ENCODE peak calls at places on chromosomes 11 and 22, in ten cellular contexts. B is GM03348; C is HFFc6; L is WTC11; Y is iPS DF 6.9; W is osteocyte; R is mucosa of gallbladder; X is stimulated activated CD8-positive, alpha-beta memory T cell treated with anti-CD3 and anti-CD28 coated beads, Interleukin-15, amount 100 ng/mL, for 1 hour; U is NCI-H2171 treated with DMSO at 0.1 percent for 48 hours; V is amygdala. F is an unnamed sample.

GRCh38 chr22:40769761-40770160 is 49.4 kb downstream of the SLC25A17 start:
- DNase-seq in L (no peak), R (no peak), W (no peak), X (no peak), B (no peak), U (no peak), Y (no peak), V (no peak), C (no peak), F (no peak)

GRCh38 chr11:122933434-122933833 is 48.2 kb downstream of the BSX start:
- DNase-seq in R (no peak), Y (no peak), X (no peak), W (no peak), B (peak), L (no peak), C (no peak), V (no peak), U (no peak), F (no peak)

GRCh38 chr11:27201454-27202302 is 161.1 kb downstream of the BBOX1 start:
- DNase-seq in V (no peak), C (peak), X (no peak), Y (no peak), W (no peak), L (no peak), U (peak), B (peak), R (peak), F (peak)

GRCh38 chr11:66846671-66847091 is 3.4 kb downstream of the RCE1 start:
- DNase-seq in C (no peak), L (no peak), V (no peak), W (no peak), U (no peak), R (no peak), X (no peak), Y (no peak), B (no peak), F (no peak)

GRCh38 chr22:39296535-39296934 is 22.9 kb downstream of the RPL3 start:
- DNase-seq in R (no peak), B (no peak), Y (no peak), C (no peak), L (no peak), X (no peak), U (no peak), W (no peak), V (no peak), F (no peak)

GRCh38 chr11:28743101-28743550 is 634.9 kb downstream of the METTL15 start:
- DNase-seq in X (no peak), B (no peak), W (no peak), V (no peak), U (no peak), L (no peak), R (no peak), Y (no peak), C (peak), F (peak)

GRCh38 chr11:132093861-132094260 is 723.4 kb downstream of the NTM start:
- DNase-seq in Y (no peak), X (no peak), L (no peak), R (no peak), W (no peak), U (no peak), C (no peak), V (no peak), B (no peak), F (no peak)

GRCh38 chr22:40979871-40980270 is 28.7 kb downstream of the RBX1 start:
- DNase-seq in L (no peak), X (no peak), R (no peak), C (no peak), Y (no peak), W (no peak), B (no peak), U (no peak), V (no peak), F (no peak)

GRCh38 chr11:60951611-60951908 is 416 bp downstream of the SLC15A3 start:
- DNase-seq in U (no peak), X (no peak), V (no peak), W (no peak), Y (no peak), L (no peak), C (no peak), B (peak), R (no peak), F (peak)

GRCh38 chr11:86140334-86140733 is 71.5 kb upstream of the PICALM start:
- DNase-seq in B (no peak), R (no peak), W (no peak), Y (no peak), C (no peak), V (no peak), L (no peak), U (no peak), X (no peak), F (no peak)

GRCh38 chr11:118915396-118915795 is 10.3 kb downstream of the BCL9L start:
- DNase-seq in Y (no peak), L (no peak), U (no peak), C (no peak), W (no peak), R (no peak), V (no peak), B (no peak), X (no peak), F (no peak)

GRCh38 chr11:117696489-117696888 is 100.5 kb downstream of the DSCAML1 start:
- DNase-seq in X (no peak), L (no peak), Y (no peak), C (no peak), V (no peak), B (no peak), W (no peak), U (no peak), R (no peak), F (no peak)

GRCh38 chr11:13970986-13971385 is 8.5 kb downstream of the SPON1 start:
- DNase-seq in W (no peak), L (peak), V (no peak), X (no peak), C (peak), R (peak), B (peak), Y (no peak), U (peak), F (peak)

GRCh38 chr11:101470881-101471535 is 112.8 kb downstream of the TRPC6 start:
- DNase-seq in B (peak), L (no peak), U (no peak), W (no peak), X (no peak), V (no peak), C (no peak), Y (no peak), R (peak), F (peak)

GRCh38 chr11:13384837-13385417 is 78.1 kb downstream of the BTBD10 start:
- DNase-seq in X (no peak), B (peak), R (no peak), V (no peak), W (no peak), Y (peak), U (peak), L (peak), C (peak), F (peak)

GRCh38 chr22:22817468-22818201 is 70.0 kb upstream of the IGLL5 start:
- DNase-seq in B (no peak), C (no peak), L (no peak), X (no peak), Y (no peak), V (no peak), W (peak), U (peak), R (peak), F (no peak)

GRCh38 chr11:88469828-88470227 is 132.3 kb upstream of the CTSC start:
- DNase-seq in B (no peak), X (no peak), C (no peak), R (no peak), V (no peak), Y (no peak), L (no peak), W (no peak), U (no peak), F (no peak)

GRCh38 chr11:108498816-108499408 is 728 bp upstream of the POGLUT3 start:
- DNase-seq in C (no peak), W (no peak), L (peak), Y (no peak), V (no peak), B (no peak), R (no peak), X (no peak), U (no peak), F (no peak)

GRCh38 chr11:882593-882992 is 28.0 kb downstream of the CHID1 start:
- DNase-seq in Y (no peak), X (no peak), W (no peak), B (no peak), R (no peak), U (no peak), L (no peak), V (no peak), C (no peak), F (no peak)

GRCh38 chr11:117538731-117539130 is 211.1 kb downstream of the CEP164 start:
- DNase-seq in L (no peak), C (peak), V (no peak), B (no peak), W (no peak), X (no peak), R (no peak), Y (no peak), U (no peak), F (no peak)

GRCh38 chr11:64745219-64745522 is 1.2 kb upstream of the RASGRP2 start:
- DNase-seq in R (peak), X (peak), B (no peak), C (no peak), L (peak), Y (no peak), W (no peak), U (peak), V (no peak), F (no peak)

GRCh38 chr11:47071871-47072270 is 104.8 kb downstream of the ARFGAP2 start:
- DNase-seq in R (no peak), C (no peak), X (no peak), W (no peak), V (no peak), U (no peak), L (no peak), B (peak), Y (no peak), F (no peak)

GRCh38 chr22:26586556-26587325 is 3.2 kb downstream of the TPST2 start:
- DNase-seq in B (no peak), V (no peak), W (no peak), X (no peak), L (no peak), Y (no peak), U (no peak), C (no peak), R (no peak), F (no peak)

GRCh38 chr22:34645375-34645774 is 420.6 kb upstream of the ISX start:
- DNase-seq in U (no peak), B (no peak), V (no peak), L (peak), C (no peak), Y (peak), R (no peak), W (no peak), X (no peak), F (no peak)

GRCh38 chr11:68574308-68574707 is 110.0 kb upstream of the GAL start:
- DNase-seq in W (no peak), Y (no peak), R (no peak), U (no peak), B (no peak), L (no peak), X (no peak), V (no peak), C (peak), F (peak)

GRCh38 chr22:45608763-45609180 is 62.9 kb upstream of the ATXN10 start:
- DNase-seq in U (no peak), W (no peak), R (no peak), X (no peak), Y (no peak), B (peak), C (peak), L (no peak), V (no peak), F (peak)

GRCh38 chr11:68532719-68533369 is 72.3 kb downstream of the PPP6R3 start:
- DNase-seq in C (no peak), V (no peak), X (no peak), U (no peak), L (no peak), B (no peak), W (no peak), R (no peak), Y (no peak), F (no peak)

GRCh38 chr11:46555269-46556054 is 38.4 kb downstream of the AMBRA1 start:
- DNase-seq in V (no peak), R (no peak), B (peak), U (no peak), X (no peak), Y (no peak), W (no peak), C (peak), L (no peak), F (peak)

GRCh38 chr11:117950999-117951961 is 22.1 kb upstream of the TMPRSS13 start:
- DNase-seq in B (no peak), L (no peak), U (peak), R (no peak), C (no peak), V (no peak), W (peak), X (no peak), Y (no peak), F (no peak)

GRCh38 chr11:116601734-116602636 is 170.8 kb downstream of the BUD13 start:
- DNase-seq in X (no peak), L (no peak), V (no peak), U (no peak), C (no peak), W (no peak), Y (no peak), B (no peak), R (no peak), F (no peak)

GRCh38 chr22:34115722-34116121 is 195.4 kb upstream of the LARGE1 start:
- DNase-seq in L (no peak), B (no peak), X (no peak), U (no peak), C (no peak), W (no peak), Y (no peak), R (no peak), V (no peak), F (no peak)

GRCh38 chr11:115606223-115607220 is 102.3 kb upstream of the CADM1 start:
- DNase-seq in V (no peak), R (peak), U (no peak), L (no peak), C (no peak), B (no peak), X (no peak), Y (no peak), W (no peak), F (no peak)

GRCh38 chr11:107669156-107669740 is 42.6 kb downstream of the SLN start:
- DNase-seq in B (no peak), R (no peak), V (no peak), C (no peak), Y (no peak), L (no peak), W (no peak), U (no peak), X (no peak), F (peak)

F was measured in EL.